ENCODE peak calls at places on chromosomes 7 and 10, in four cellular contexts. R is cardiac fibroblast, P is upper lobe of right lung, U is BE2C. I is an unnamed sample.

GRCh38 chr7:43463401-43463980 is 119.4 kb upstream of the STK17A start:
- DNase-seq in R (no peak), P (no peak), U (no peak), I (no peak)

GRCh38 chr7:20219446-20220292 is 2.5 kb upstream of the MACC1 start:
- DNase-seq in R (peak), P (peak), U (peak), I (peak)

GRCh38 chr7:22574756-22575517 is 74.9 kb upstream of the STEAP1B start:
- DNase-seq in R (peak), P (no peak), U (no peak), I (no peak)

GRCh38 chr7:44368455-44368854 is 43.1 kb upstream of the CAMK2B start:
- DNase-seq in R (no peak), P (no peak), U (no peak), I (no peak)

GRCh38 chr7:151677581-151678226 is 158.0 kb upstream of the RHEB start:
- DNase-seq in R (no peak), P (no peak), U (no peak), I (no peak)

GRCh38 chr7:69663911-69664310 is 65.6 kb downstream of the AUTS2 start:
- DNase-seq in R (no peak), P (no peak), U (no peak), I (no peak)

GRCh38 chr10:49037187-49037586 is 78.1 kb downstream of the VSTM4 start:
- DNase-seq in R (peak), P (no peak), U (no peak), I (no peak)

GRCh38 chr10:74024600-74024999 is 26.7 kb downstream of the VCL start:
- DNase-seq in R (no peak), P (no peak), U (no peak), I (no peak)

GRCh38 chr7:113659419-113659818 is 259.4 kb downstream of the PPP1R3A start:
- DNase-seq in R (no peak), P (no peak), U (no peak), I (no peak)

DNA sequence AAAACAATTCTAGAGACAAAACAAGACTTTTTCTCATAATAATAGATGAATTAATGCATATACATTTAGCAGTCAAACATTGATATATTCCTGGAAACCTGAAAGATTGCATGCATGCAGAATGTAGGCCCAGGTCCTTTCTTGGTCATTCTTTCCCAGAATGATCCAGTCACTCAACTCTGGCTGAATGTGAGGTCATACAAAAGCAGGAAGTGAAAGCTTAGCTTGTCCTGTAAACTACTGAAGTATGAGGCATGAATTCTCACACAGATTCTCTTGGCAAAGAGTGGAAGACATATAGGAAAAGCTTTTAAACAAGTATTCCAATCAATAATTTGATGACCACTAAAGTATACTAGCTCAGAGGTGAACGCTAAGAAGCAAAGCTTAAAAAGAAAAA is 253.9 kb downstream of the PPP1R3A start:
- DNase-seq in R (no peak), P (no peak), U (no peak), I (no peak)
- TF ChIP-seq CTCF in R (no peak), P (no peak), U (no peak), I (no peak)

DNA sequence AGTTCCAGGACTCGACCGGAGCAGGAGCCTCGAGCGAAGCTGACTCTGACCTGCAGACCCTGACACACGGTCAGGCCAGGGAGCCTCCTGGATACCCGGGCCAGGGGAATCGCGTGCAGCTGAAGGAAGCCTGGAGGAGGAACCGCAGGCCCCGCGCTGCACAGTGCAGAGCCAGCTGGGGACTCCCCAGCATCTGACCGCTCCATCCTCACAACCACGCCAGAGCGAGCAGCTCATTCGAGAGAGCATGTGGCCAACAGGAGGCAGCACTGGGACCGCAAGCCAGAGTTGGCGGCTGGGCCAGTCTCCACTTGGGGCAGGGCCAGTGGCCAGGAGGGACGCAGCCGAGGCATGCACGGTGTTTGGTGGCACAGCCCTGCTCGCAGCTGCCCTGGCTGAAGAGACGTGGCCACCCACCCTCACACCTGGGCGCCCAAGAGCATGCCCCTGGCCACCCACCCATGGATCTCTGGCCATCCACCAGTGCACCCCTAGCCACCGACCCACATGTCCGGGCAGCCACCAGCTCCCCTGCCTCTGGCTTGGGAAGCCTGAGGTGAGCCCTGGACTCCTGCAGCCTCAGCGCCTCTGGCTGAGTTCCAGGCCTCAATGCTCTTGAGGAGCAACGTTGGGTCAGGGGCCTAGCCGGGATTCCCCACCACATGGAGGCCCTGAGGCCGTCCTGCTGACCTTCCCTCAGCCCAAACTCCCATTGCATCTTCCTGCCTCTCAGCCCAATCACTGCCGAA is 213.9 kb downstream of the ELFN1 start:
- DNase-seq in R (no peak), P (no peak), U (peak), I (no peak)
- H3K4me3 ChIP-seq in R (no peak), P (no peak), U (no peak), I (no peak)

DNA sequence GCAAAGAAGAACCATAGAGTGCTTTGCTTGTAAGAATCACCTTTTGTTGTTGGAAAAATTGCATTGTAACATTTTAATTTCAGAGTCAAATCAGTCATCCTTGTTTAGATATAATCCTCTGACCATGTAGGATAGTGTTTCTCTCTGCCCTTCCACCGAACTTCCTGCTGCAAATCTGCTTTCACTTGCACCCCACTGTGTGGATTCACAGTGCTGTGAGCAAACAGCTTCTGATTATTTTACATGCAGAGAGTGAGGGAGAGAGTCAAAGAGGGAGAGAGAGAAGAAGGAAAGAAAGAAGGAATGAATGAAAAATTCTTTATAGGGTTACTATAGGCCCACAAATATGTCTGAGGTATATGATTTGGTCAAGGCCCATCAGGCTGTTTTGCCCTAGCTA is 30.0 kb upstream of the SEM1 start:
- DNase-seq in R (no peak), P (no peak), U (no peak), I (no peak)
- TF ChIP-seq CTCF in R (no peak), P (no peak), U (no peak), I (no peak)

GRCh38 chr10:124739996-124740373 is 4.2 kb downstream of the FAM53B start:
- DNase-seq in R (no peak), P (no peak), U (no peak), I (no peak)
- H3K4me3 ChIP-seq in R (no peak), P (no peak), U (no peak), I (no peak)

GRCh38 chr7:80707318-80707717 is 68.9 kb downstream of the CD36 start:
- DNase-seq in R (no peak), P (no peak), U (no peak), I (peak)

GRCh38 chr7:80708007-80708594 is 69.7 kb downstream of the CD36 start:
- DNase-seq in R (no peak), P (no peak), U (no peak), I (no peak)

DNA sequence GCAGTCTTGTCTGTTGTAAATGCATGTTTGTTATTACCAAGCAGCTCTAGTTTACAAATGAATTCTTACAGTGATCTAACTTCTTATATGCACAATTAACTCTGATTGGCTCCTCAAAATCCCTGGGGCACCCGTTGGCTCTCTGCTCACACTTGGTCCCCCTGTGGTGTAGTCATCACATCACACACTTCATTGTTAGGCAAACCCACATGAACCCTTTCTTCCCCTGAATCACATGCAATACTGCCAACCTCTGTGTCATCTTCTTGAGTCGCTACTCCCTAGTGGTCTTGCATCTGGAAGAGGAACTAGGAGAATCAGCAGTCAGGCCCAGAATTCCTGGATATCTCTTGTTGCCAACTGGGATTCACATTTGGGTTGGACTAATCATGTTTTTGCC is 73.1 kb downstream of the CD36 start:
- DNase-seq in R (peak), P (no peak), U (no peak), I (peak)
- TF ChIP-seq CTCF in R (no peak), P (no peak), U (no peak), I (no peak)

DNA sequence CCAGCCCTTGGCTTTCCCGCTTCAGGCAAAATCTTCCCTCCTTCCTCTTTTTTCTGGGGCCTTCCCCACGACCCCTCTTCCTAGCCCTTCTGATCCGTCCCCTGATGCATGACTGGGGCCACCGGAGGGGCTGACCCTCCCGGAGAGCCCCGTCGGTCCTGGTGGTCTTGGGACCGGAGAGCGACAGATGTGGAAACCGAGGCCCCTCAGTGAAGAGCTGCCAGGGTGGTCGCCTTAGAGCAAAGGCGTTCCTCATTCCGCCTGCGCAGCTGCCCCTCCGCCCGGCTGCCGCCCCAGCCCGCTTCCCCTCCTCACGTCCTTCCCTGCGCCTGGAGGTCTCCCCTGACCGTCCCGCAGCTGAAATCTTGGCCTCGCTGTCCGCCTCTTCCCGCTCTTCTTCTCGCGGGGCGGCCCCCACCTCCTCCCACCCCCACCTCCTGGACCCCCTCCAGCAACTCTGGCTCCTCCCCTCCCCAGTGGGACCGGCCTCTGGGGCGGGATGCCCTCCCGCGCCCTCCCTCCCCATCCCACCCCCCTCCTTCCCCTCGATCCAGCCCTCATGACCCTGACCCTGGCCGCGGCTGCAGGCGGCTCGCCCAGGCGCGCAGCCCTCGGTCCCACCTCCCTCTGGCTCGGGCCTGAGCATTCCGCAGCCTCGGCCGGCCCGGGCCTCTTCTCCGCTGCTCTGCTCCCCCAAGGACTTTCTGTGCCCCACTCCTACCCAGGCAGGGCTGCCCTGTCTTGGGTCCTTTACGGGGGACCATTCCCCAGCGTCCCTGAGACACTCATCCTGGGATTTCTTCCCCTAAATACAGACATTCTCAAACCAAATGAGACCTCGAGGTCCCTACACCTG is at the start of gene RARRES2:
- DNase-seq in R (peak), P (peak), U (no peak), I (no peak)
- H3K4me3 ChIP-seq in R (peak), P (peak), U (no peak), I (peak)

I was measured in foreskin fibroblast.